ENCODE peak calls at places on chromosomes 2 and 18, in seven cellular contexts. M is heart right ventricle, Q is astrocyte of the spinal cord, N is uterus, C is upper lobe of left lung, J is hepatocyte, X is body of pancreas. K is an unnamed sample.

GRCh38 chr2:178220814-178221213 is 26.5 kb downstream of the OSBPL6 start:
- DNase-seq in M (no peak), Q (no peak), N (no peak), C (no peak), J (no peak), X (no peak), K (no peak)

GRCh38 chr2:240284503-240285259 is 144.2 kb upstream of the OTOS start:
- DNase-seq in M (no peak), Q (no peak), N (no peak), C (no peak), J (no peak), X (no peak), K (no peak)

GRCh38 chr2:11995381-11995947 is 249.0 kb downstream of the LPIN1 start:
- DNase-seq in M (no peak), Q (peak), N (no peak), C (no peak), J (no peak), X (no peak), K (no peak)

GRCh38 chr2:170974304-170974993 is 45.4 kb downstream of the GORASP2 start:
- DNase-seq in M (no peak), Q (no peak), N (no peak), C (peak), J (peak), X (peak), K (peak)

GRCh38 chr2:111883661-111884591 is at the start of gene ANAPC1:
- DNase-seq in M (peak), Q (peak), N (peak), C (peak), J (peak), X (peak), K (peak)

GRCh38 chr18:57943723-57944122 is 100.3 kb upstream of the NEDD4L start:
- DNase-seq in M (no peak), Q (peak), N (no peak), C (no peak), J (no peak), X (no peak), K (no peak)

GRCh38 chr18:21629089-21629832 is 17.1 kb downstream of the SNRPD1 start:
- DNase-seq in M (no peak), Q (no peak), N (no peak), C (no peak), J (no peak), X (no peak), K (no peak)

GRCh38 chr18:76544511-76545350 is 49.7 kb upstream of the ZNF516 start:
- DNase-seq in M (no peak), Q (no peak), N (no peak), C (no peak), J (no peak), X (no peak), K (no peak)

GRCh38 chr2:187658952-187659525 is 104.8 kb upstream of the TFPI start:
- DNase-seq in M (no peak), Q (peak), N (no peak), C (no peak), J (peak), X (no peak), K (no peak)
- TF ChIP-seq CTCF in M (no peak), Q (peak), N (no peak), C (peak), J (peak), X (no peak), K (peak)

GRCh38 chr2:205681836-205682238 is 464 bp upstream of the NRP2 start:
- DNase-seq in M (no peak), Q (no peak), N (peak), C (no peak), J (no peak), X (no peak), K (no peak)
- TF ChIP-seq CTCF in M (no peak), Q (no peak), N (no peak), C (no peak), J (no peak), X (no peak), K (no peak)

DNA sequence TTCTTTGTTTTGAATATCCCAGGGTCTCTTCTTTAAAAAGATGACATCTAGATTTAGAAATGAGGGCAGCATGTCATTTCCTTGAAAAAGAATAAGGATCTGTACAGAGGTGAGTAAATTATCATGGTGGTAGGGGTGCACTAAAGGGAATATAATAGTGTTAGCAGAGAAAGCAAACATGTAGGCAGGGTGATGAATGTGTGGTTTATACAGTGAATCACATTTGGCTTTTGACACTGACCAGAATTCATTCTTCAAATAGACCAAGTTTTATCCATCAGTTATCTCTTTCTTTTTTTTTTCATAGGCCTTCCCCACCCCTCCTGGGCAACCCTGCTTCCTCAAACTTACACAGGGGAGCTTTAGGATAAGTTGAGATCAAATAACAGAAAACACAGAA is 184.5 kb upstream of the LRP1B start:
- DNase-seq in M (no peak), Q (peak), N (no peak), C (no peak), J (no peak), X (no peak), K (no peak)
- TF ChIP-seq CTCF in M (no peak), Q (no peak), N (no peak), C (no peak), J (no peak), X (no peak), K (no peak)

GRCh38 chr2:127176371-127177311 is 43.5 kb downstream of the CYP27C1 start:
- DNase-seq in M (peak), Q (no peak), N (peak), C (peak), J (peak), X (peak), K (no peak)
- TF ChIP-seq CTCF in M (no peak), Q (no peak), N (no peak), C (no peak), J (no peak), X (no peak), K (no peak)

GRCh38 chr2:16522031-16522818 is 143.4 kb downstream of the CYRIA start:
- DNase-seq in M (no peak), Q (peak), N (no peak), C (no peak), J (peak), X (no peak), K (no peak)

GRCh38 chr2:16526193-16526592 is 139.4 kb downstream of the CYRIA start:
- DNase-seq in M (no peak), Q (no peak), N (no peak), C (no peak), J (no peak), X (no peak), K (no peak)

DNA sequence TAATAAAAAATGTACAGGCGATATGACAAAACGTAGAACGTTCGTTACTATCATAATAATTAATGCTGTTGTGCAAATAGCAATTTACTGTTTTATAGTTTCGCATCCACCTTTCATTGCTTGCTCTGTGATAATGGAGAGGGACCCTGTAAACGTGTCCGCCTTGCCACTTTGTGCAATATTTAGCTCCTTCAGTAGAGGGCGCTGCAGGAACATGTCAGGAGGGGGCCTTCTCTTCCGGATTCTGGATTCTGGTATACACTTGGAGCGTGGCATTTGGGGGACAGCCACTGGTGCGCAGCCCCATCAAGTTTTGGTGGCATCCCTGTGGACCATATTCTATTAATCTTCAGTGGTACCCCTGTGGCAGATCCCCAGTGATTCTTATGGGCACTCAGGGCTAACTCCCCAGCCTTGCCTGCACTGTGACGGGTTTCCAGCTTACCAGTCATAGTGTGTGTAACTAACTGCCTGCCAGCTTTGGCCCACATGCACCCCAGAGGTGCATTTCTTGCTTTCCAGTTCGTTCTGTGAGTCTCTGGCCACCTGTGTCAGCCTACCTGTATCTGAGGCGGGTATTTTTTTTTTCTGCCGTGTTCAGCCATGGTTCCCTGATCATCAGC is 140.3 kb downstream of the CYRIA start:
- DNase-seq in M (no peak), Q (no peak), N (no peak), C (no peak), J (peak), X (no peak), K (peak)
- TF ChIP-seq CTCF in M (peak), Q (peak), N (no peak), C (peak), J (peak), X (no peak), K (peak)

GRCh38 chr2:39693275-39693674 is 27.6 kb downstream of the TMEM178A start:
- DNase-seq in M (no peak), Q (no peak), N (no peak), C (no peak), J (no peak), X (no peak), K (no peak)

GRCh38 chr2:39701137-39701536 is 35.4 kb downstream of the TMEM178A start:
- DNase-seq in M (no peak), Q (no peak), N (no peak), C (no peak), J (no peak), X (no peak), K (no peak)

GRCh38 chr2:39697480-39697879 is 31.8 kb downstream of the TMEM178A start:
- DNase-seq in M (peak), Q (peak), N (no peak), C (peak), J (no peak), X (no peak), K (no peak)

GRCh38 chr2:39696072-39696471 is 30.4 kb downstream of the TMEM178A start:
- DNase-seq in M (no peak), Q (peak), N (no peak), C (peak), J (peak), X (no peak), K (peak)

DNA sequence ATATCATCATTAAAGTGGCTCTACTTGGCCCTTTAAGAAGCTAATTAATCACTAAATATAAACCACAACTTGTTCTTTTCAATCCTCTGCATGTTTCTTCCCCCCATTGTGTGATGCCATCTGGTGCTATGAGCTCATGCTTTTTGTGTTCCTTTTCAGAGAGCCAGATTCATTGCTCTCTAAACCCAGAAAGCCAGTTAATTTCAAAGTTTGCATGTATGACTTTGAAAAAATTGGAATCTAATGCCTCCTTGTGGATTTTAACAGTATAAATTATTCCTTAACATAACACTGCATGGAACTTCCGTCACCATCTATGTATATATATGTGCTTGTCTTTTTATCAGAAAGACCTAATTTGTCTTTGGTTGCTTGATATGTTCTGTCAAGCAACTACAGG is 31.1 kb downstream of the TMEM178A start:
- DNase-seq in M (peak), Q (peak), N (no peak), C (no peak), J (peak), X (no peak), K (no peak)
- TF ChIP-seq CTCF in M (peak), Q (peak), N (no peak), C (peak), J (peak), X (peak), K (no peak)

GRCh38 chr2:188770296-188770695 is 203.9 kb upstream of the COL3A1 start:
- DNase-seq in M (no peak), Q (no peak), N (no peak), C (no peak), J (no peak), X (no peak), K (no peak)

GRCh38 chr2:188766086-188766856 is 207.9 kb upstream of the COL3A1 start:
- DNase-seq in M (no peak), Q (peak), N (no peak), C (no peak), J (no peak), X (no peak), K (no peak)

GRCh38 chr2:188765522-188765921 is 208.7 kb upstream of the COL3A1 start:
- DNase-seq in M (no peak), Q (peak), N (no peak), C (no peak), J (peak), X (no peak), K (peak)
- TF ChIP-seq CTCF in M (peak), Q (peak), N (no peak), C (peak), J (peak), X (no peak), K (no peak)

DNA sequence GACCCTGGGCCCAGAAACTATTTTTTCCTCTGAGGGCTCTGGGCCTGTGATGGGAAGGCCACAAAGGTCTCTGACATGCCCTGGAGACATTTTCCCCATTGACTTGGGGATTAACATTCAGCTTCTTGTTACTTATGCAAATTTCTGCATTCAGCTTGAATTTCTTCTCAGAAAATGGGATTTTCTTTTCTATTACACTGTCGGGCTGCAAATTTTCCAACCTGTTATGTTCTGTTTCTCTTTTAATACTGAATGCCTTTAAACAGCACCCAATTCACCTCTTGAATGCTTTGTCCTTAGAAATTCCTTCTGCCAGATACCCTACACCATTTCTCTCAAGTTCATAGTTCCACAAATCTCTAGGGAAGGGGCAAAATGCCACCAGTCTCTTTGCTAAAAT is 241.0 kb downstream of the HNMT start:
- DNase-seq in M (no peak), Q (no peak), N (no peak), C (no peak), J (no peak), X (no peak), K (no peak)
- TF ChIP-seq CTCF in M (no peak), Q (no peak), N (no peak), C (no peak), J (no peak), X (no peak), K (no peak)

GRCh38 chr2:174158003-174158402 is 90.3 kb downstream of the OLA1 start:
- DNase-seq in M (peak), Q (peak), N (no peak), C (no peak), J (peak), X (peak), K (peak)
- TF ChIP-seq CTCF in M (peak), Q (peak), N (no peak), C (peak), J (peak), X (no peak), K (peak)

DNA sequence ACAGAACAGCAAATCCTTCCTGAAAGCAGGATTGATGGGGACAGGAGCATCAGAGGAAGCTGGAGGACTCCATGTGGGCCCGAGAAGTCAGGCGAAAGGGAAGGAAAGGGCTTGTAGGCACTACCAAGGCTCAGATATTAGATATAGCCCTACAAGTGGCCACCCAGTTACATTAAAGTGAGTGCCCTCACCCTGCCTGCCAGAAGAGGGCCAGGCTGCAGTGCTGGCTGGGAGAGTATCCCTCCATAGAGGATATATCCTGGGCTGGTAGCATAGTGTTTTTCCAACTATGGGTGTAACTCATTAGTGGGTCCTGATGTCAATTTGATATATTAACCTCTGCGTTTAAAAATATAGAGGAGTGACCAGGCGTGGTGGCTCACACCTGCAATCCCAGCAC is 285.2 kb downstream of the MYCN start:
- DNase-seq in M (no peak), Q (no peak), N (no peak), C (peak), J (no peak), X (no peak), K (no peak)
- TF ChIP-seq CTCF in M (no peak), Q (no peak), N (no peak), C (no peak), J (no peak), X (no peak), K (no peak)